ENCODE peak calls at places on chromosomes 6 and 20, in nine cellular contexts. One of them, this sample, is unnamed.

GRCh38 chr6:108748959-108749358 is 99.3 kb upstream of the ARMC2 start:
- DNase-seq in left lung: no peak
- DNase-seq in neural crest cell: no peak
- DNase-seq in GM13977: no peak
- DNase-seq in fibroblast of lung: no peak
- DNase-seq in AG04450: no peak
- DNase-seq in LNCaP clone FGC: no peak
- DNase-seq in fibroblast of pulmonary artery: no peak
- DNase-seq in foreskin keratinocyte: no peak
- DNase-seq in this sample: no peak

GRCh38 chr6:35481215-35481614 is 13.0 kb downstream of the RPL10A start:
- DNase-seq in left lung: no peak
- DNase-seq in neural crest cell: no peak
- DNase-seq in GM13977: no peak
- DNase-seq in fibroblast of lung: no peak
- DNase-seq in AG04450: no peak
- DNase-seq in LNCaP clone FGC: no peak
- DNase-seq in fibroblast of pulmonary artery: no peak
- DNase-seq in foreskin keratinocyte: no peak
- DNase-seq in this sample: no peak

GRCh38 chr6:39108041-39108839 is 6.7 kb downstream of the SAYSD1 start:
- DNase-seq in left lung: no peak
- DNase-seq in neural crest cell: no peak
- DNase-seq in GM13977: no peak
- DNase-seq in fibroblast of lung: no peak
- DNase-seq in AG04450: no peak
- DNase-seq in LNCaP clone FGC: no peak
- DNase-seq in fibroblast of pulmonary artery: no peak
- DNase-seq in foreskin keratinocyte: no peak
- DNase-seq in this sample: no peak

GRCh38 chr20:32871622-32872160 is 13.0 kb downstream of the EFCAB8 start:
- DNase-seq in left lung: no peak
- DNase-seq in neural crest cell: no peak
- DNase-seq in GM13977: no peak
- DNase-seq in fibroblast of lung: no peak
- DNase-seq in AG04450: no peak
- DNase-seq in LNCaP clone FGC: no peak
- DNase-seq in fibroblast of pulmonary artery: no peak
- DNase-seq in foreskin keratinocyte: no peak
- DNase-seq in this sample: no peak

GRCh38 chr6:26594730-26595632 is 1.8 kb upstream of the ABT1 start:
- DNase-seq in left lung: no peak
- DNase-seq in neural crest cell: no peak
- DNase-seq in GM13977: no peak
- DNase-seq in fibroblast of lung: peak; percentile 78
- DNase-seq in AG04450: no peak
- DNase-seq in LNCaP clone FGC: no peak
- DNase-seq in fibroblast of pulmonary artery: peak; percentile 60
- DNase-seq in foreskin keratinocyte: peak; percentile 69
- DNase-seq in this sample: peak; percentile 88

GRCh38 chr20:15642099-15642498 is 931.1 kb downstream of the KIF16B start:
- DNase-seq in left lung: no peak
- DNase-seq in neural crest cell: no peak
- DNase-seq in GM13977: no peak
- DNase-seq in fibroblast of lung: no peak
- DNase-seq in AG04450: no peak
- DNase-seq in LNCaP clone FGC: peak; percentile 7
- DNase-seq in fibroblast of pulmonary artery: no peak
- DNase-seq in foreskin keratinocyte: no peak
- DNase-seq in this sample: no peak

GRCh38 chr6:77450924-77451323 is 12.4 kb downstream of the HTR1B start:
- DNase-seq in left lung: no peak
- DNase-seq in neural crest cell: no peak
- DNase-seq in GM13977: no peak
- DNase-seq in fibroblast of lung: peak; percentile 44
- DNase-seq in AG04450: no peak
- DNase-seq in LNCaP clone FGC: no peak
- DNase-seq in fibroblast of pulmonary artery: peak; percentile 71
- DNase-seq in foreskin keratinocyte: no peak
- DNase-seq in this sample: no peak

GRCh38 chr6:148700047-148700712 is 46.6 kb upstream of the UST start:
- DNase-seq in left lung: no peak
- DNase-seq in neural crest cell: no peak
- DNase-seq in GM13977: peak; percentile 62
- DNase-seq in fibroblast of lung: peak; percentile 43
- DNase-seq in AG04450: no peak
- DNase-seq in LNCaP clone FGC: peak; percentile 1
- DNase-seq in fibroblast of pulmonary artery: peak; percentile 78
- DNase-seq in foreskin keratinocyte: no peak
- DNase-seq in this sample: peak; percentile 42

GRCh38 chr20:62069741-62070216 is 4.1 kb upstream of the TAF4 start:
- DNase-seq in left lung: no peak
- DNase-seq in neural crest cell: no peak
- DNase-seq in GM13977: no peak
- DNase-seq in fibroblast of lung: peak; percentile 56
- DNase-seq in AG04450: no peak
- DNase-seq in LNCaP clone FGC: no peak
- DNase-seq in fibroblast of pulmonary artery: peak; percentile 26
- DNase-seq in foreskin keratinocyte: no peak
- DNase-seq in this sample: peak; percentile 69

GRCh38 chr20:22475662-22476061 is 108.7 kb downstream of the FOXA2 start:
- DNase-seq in left lung: no peak
- DNase-seq in neural crest cell: no peak
- DNase-seq in GM13977: no peak
- DNase-seq in fibroblast of lung: no peak
- DNase-seq in AG04450: no peak
- DNase-seq in LNCaP clone FGC: no peak
- DNase-seq in fibroblast of pulmonary artery: no peak
- DNase-seq in foreskin keratinocyte: no peak
- DNase-seq in this sample: no peak

GRCh38 chr20:9112541-9113515 is 43.9 kb downstream of the PLCB4 start:
- DNase-seq in left lung: no peak
- DNase-seq in neural crest cell: no peak
- DNase-seq in GM13977: no peak
- DNase-seq in fibroblast of lung: peak; percentile 71
- DNase-seq in AG04450: peak; percentile 55
- DNase-seq in LNCaP clone FGC: no peak
- DNase-seq in fibroblast of pulmonary artery: peak; percentile 86
- DNase-seq in foreskin keratinocyte: no peak
- DNase-seq in this sample: peak; percentile 72

GRCh38 chr20:13681248-13682125 is 42.8 kb upstream of the TASP1 start:
- DNase-seq in left lung: no peak
- DNase-seq in neural crest cell: no peak
- DNase-seq in GM13977: peak; percentile 50
- DNase-seq in fibroblast of lung: no peak
- DNase-seq in AG04450: no peak
- DNase-seq in LNCaP clone FGC: no peak
- DNase-seq in fibroblast of pulmonary artery: no peak
- DNase-seq in foreskin keratinocyte: no peak
- DNase-seq in this sample: no peak

GRCh38 chr6:95133578-95133977 is 443.8 kb upstream of the MANEA start:
- DNase-seq in left lung: no peak
- DNase-seq in neural crest cell: no peak
- DNase-seq in GM13977: no peak
- DNase-seq in fibroblast of lung: peak; percentile 24
- DNase-seq in AG04450: no peak
- DNase-seq in LNCaP clone FGC: no peak
- DNase-seq in fibroblast of pulmonary artery: no peak
- DNase-seq in foreskin keratinocyte: peak; percentile 23
- DNase-seq in this sample: no peak

GRCh38 chr6:137044366-137045220 is at the start of gene IL20RA:
- DNase-seq in left lung: peak; percentile 83
- DNase-seq in neural crest cell: peak; percentile 1
- DNase-seq in GM13977: peak; percentile 58
- DNase-seq in fibroblast of lung: no peak
- DNase-seq in AG04450: no peak
- DNase-seq in LNCaP clone FGC: no peak
- DNase-seq in fibroblast of pulmonary artery: no peak
- DNase-seq in foreskin keratinocyte: no peak
- DNase-seq in this sample: no peak

GRCh38 chr6:161351855-161352254 is 78.0 kb upstream of the AGPAT4 start:
- DNase-seq in left lung: no peak
- DNase-seq in neural crest cell: no peak
- DNase-seq in GM13977: no peak
- DNase-seq in fibroblast of lung: no peak
- DNase-seq in AG04450: no peak
- DNase-seq in LNCaP clone FGC: no peak
- DNase-seq in fibroblast of pulmonary artery: no peak
- DNase-seq in foreskin keratinocyte: no peak
- DNase-seq in this sample: no peak

GRCh38 chr6:125826695-125827463 is 36.1 kb downstream of the NCOA7 start:
- DNase-seq in left lung: no peak
- DNase-seq in neural crest cell: no peak
- DNase-seq in GM13977: no peak
- DNase-seq in fibroblast of lung: no peak
- DNase-seq in AG04450: no peak
- DNase-seq in LNCaP clone FGC: no peak
- DNase-seq in fibroblast of pulmonary artery: no peak
- DNase-seq in foreskin keratinocyte: no peak
- DNase-seq in this sample: no peak

GRCh38 chr6:148422085-148422484 is 79.4 kb downstream of the SASH1 start:
- DNase-seq in left lung: no peak
- DNase-seq in neural crest cell: no peak
- DNase-seq in GM13977: no peak
- DNase-seq in fibroblast of lung: no peak
- DNase-seq in AG04450: no peak
- DNase-seq in LNCaP clone FGC: no peak
- DNase-seq in fibroblast of pulmonary artery: no peak
- DNase-seq in foreskin keratinocyte: no peak
- DNase-seq in this sample: no peak

GRCh38 chr6:1310628-1311399 is 1.1 kb upstream of the FOXQ1 start:
- DNase-seq in left lung: peak; percentile 87
- DNase-seq in neural crest cell: no peak
- DNase-seq in GM13977: no peak
- DNase-seq in fibroblast of lung: no peak
- DNase-seq in AG04450: no peak
- DNase-seq in LNCaP clone FGC: no peak
- DNase-seq in fibroblast of pulmonary artery: no peak
- DNase-seq in foreskin keratinocyte: no peak
- DNase-seq in this sample: no peak

DNA sequence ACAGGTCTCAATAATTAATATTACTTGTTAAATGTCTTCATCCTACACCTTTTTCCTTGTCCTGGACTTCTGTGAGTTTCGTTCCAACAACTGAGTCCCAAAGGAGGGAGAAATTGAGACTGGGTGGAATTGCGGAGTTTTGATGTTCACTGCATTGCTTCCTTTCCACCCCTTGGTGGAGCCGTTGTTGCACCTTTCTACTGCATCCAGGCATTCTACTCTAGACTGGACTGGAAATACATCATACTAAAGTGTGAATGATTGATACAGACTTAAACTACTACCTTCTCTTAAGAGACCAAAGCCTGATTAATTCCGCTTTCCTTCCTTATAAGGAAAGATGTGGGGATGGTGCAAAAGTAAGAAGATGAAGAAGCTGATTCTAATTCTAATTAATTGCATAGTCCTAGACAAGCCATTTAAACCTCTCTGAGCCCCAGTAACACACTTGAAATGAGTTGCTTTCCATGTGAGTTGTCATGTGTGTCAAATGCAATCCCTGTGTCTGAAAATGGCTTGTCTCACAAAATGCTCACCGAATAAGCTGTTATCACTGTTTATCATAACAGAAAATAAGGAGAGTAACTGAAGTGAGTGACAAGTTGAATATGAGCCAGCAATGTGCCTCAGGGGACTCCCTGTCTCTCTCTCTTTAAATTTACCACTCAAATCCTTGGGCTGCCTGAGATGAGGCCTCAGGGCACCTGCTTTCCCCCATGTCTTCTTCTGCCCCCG is 338.3 kb upstream of the CHD6 start:
- DNase-seq in left lung: no peak
- DNase-seq in neural crest cell: no peak
- DNase-seq in GM13977: no peak
- DNase-seq in fibroblast of lung: no peak
- DNase-seq in AG04450: no peak
- DNase-seq in LNCaP clone FGC: peak; percentile 11
- DNase-seq in fibroblast of pulmonary artery: peak; percentile 3
- DNase-seq in foreskin keratinocyte: no peak
- DNase-seq in this sample: no peak
- TF ChIP-seq CTCF in left lung: no peak
- TF ChIP-seq CTCF in neural crest cell: peak; percentile 78
- TF ChIP-seq CTCF in GM13977: peak; percentile 50
- TF ChIP-seq CTCF in fibroblast of lung: no peak
- TF ChIP-seq CTCF in AG04450: peak; percentile 17
- TF ChIP-seq CTCF in LNCaP clone FGC: peak; percentile 78
- TF ChIP-seq CTCF in fibroblast of pulmonary artery: peak; percentile 29
- TF ChIP-seq CTCF in foreskin keratinocyte: peak; percentile 23
- TF ChIP-seq CTCF in this sample: no peak

GRCh38 chr20:59455392-59456341 is 148.7 kb upstream of the PHACTR3 start:
- DNase-seq in left lung: no peak
- DNase-seq in neural crest cell: peak; percentile 37
- DNase-seq in GM13977: peak; percentile 48
- DNase-seq in fibroblast of lung: peak; percentile 8
- DNase-seq in AG04450: no peak
- DNase-seq in LNCaP clone FGC: no peak
- DNase-seq in fibroblast of pulmonary artery: peak; percentile 13
- DNase-seq in foreskin keratinocyte: no peak
- DNase-seq in this sample: no peak
- TF ChIP-seq CTCF in left lung: peak; percentile 51
- TF ChIP-seq CTCF in neural crest cell: peak; percentile 86
- TF ChIP-seq CTCF in GM13977: peak; percentile 46
- TF ChIP-seq CTCF in fibroblast of lung: peak; percentile 37
- TF ChIP-seq CTCF in AG04450: peak; percentile 54
- TF ChIP-seq CTCF in LNCaP clone FGC: peak; percentile 63
- TF ChIP-seq CTCF in fibroblast of pulmonary artery: peak; percentile 36
- TF ChIP-seq CTCF in foreskin keratinocyte: peak; percentile 66
- TF ChIP-seq CTCF in this sample: peak; percentile 45

DNA sequence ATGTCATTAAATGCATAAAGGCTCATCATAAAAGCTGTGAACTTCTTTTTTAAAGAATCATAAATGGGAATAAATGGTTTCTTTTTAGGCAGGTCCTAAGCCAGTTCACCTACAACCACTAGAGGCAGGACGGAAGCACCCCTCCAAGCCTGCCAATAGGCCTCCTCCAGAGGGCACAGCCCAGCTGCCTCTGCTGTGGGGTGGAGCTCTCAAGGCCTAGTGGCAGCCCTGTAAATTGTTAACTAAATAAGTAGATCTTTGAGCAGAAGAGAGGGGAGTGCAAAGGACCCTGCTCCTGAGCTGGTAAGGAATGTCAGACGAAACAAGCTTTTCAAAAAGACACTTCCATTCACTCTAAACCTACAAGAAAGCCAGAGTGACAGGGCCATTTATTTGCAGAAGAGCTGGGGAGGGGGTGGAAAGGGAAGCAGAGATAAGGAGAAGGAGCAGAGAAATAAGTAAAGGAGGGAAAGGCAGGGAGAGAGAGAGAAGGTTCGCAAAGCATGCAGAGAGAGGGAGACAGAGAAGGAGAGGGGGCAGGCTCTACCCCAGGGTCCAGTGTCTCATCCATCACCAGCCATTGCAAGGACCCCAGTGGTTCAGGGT is 18.0 kb upstream of the MAFB start:
- DNase-seq in left lung: no peak
- DNase-seq in neural crest cell: no peak
- DNase-seq in GM13977: no peak
- DNase-seq in fibroblast of lung: no peak
- DNase-seq in AG04450: no peak
- DNase-seq in LNCaP clone FGC: no peak
- DNase-seq in fibroblast of pulmonary artery: no peak
- DNase-seq in foreskin keratinocyte: no peak
- DNase-seq in this sample: no peak
- TF ChIP-seq CTCF in left lung: peak; percentile 15
- TF ChIP-seq CTCF in neural crest cell: peak; percentile 52
- TF ChIP-seq CTCF in GM13977: no peak
- TF ChIP-seq CTCF in fibroblast of lung: no peak
- TF ChIP-seq CTCF in AG04450: no peak
- TF ChIP-seq CTCF in LNCaP clone FGC: no peak
- TF ChIP-seq CTCF in fibroblast of pulmonary artery: no peak
- TF ChIP-seq CTCF in foreskin keratinocyte: peak; percentile 46
- TF ChIP-seq CTCF in this sample: no peak

GRCh38 chr6:114342826-114343781 is at the start of gene HS3ST5:
- DNase-seq in left lung: peak; percentile 65
- DNase-seq in neural crest cell: peak; percentile 63
- DNase-seq in GM13977: peak; percentile 53
- DNase-seq in fibroblast of lung: peak; percentile 12
- DNase-seq in AG04450: no peak
- DNase-seq in LNCaP clone FGC: no peak
- DNase-seq in fibroblast of pulmonary artery: peak; percentile 8
- DNase-seq in foreskin keratinocyte: no peak
- DNase-seq in this sample: peak; percentile 82
- TF ChIP-seq CTCF in left lung: peak; percentile 14
- TF ChIP-seq CTCF in neural crest cell: peak; percentile 66
- TF ChIP-seq CTCF in GM13977: peak; percentile 17
- TF ChIP-seq CTCF in fibroblast of lung: peak; percentile 21
- TF ChIP-seq CTCF in AG04450: peak; percentile 44
- TF ChIP-seq CTCF in LNCaP clone FGC: peak; percentile 18
- TF ChIP-seq CTCF in fibroblast of pulmonary artery: peak; percentile 13
- TF ChIP-seq CTCF in foreskin keratinocyte: peak; percentile 43
- TF ChIP-seq CTCF in this sample: no peak

This sample was measured in foreskin fibroblast.